ENCODE peak calls at places on chromosomes 6 and 20, in five cellular contexts. One of them, this sample, is unnamed.

GRCh38 chr20:5268449-5268848 is 48.3 kb downstream of the PROKR2 start:
- DNase-seq in AG04450: no peak
- DNase-seq in adrenal gland: no peak
- DNase-seq in fibroblast of villous mesenchyme: no peak
- DNase-seq in spleen: no peak
- DNase-seq in this sample: no peak

GRCh38 chr6:32843979-32844838 is at the start of gene PSMB8:
- DNase-seq in AG04450: peak
- DNase-seq in adrenal gland: peak
- DNase-seq in fibroblast of villous mesenchyme: peak
- DNase-seq in spleen: peak
- DNase-seq in this sample: peak

GRCh38 chr6:166553563-166554271 is 32.8 kb downstream of the RAMACL start:
- DNase-seq in AG04450: peak
- DNase-seq in adrenal gland: no peak
- DNase-seq in fibroblast of villous mesenchyme: peak
- DNase-seq in spleen: no peak
- DNase-seq in this sample: peak

GRCh38 chr6:131167773-131168172 is 32.5 kb downstream of the AKAP7 start:
- DNase-seq in AG04450: no peak
- DNase-seq in adrenal gland: no peak
- DNase-seq in fibroblast of villous mesenchyme: no peak
- DNase-seq in spleen: no peak
- DNase-seq in this sample: peak

GRCh38 chr20:33693741-33694645 is 7.8 kb upstream of the E2F1 start:
- DNase-seq in AG04450: no peak
- DNase-seq in adrenal gland: no peak
- DNase-seq in fibroblast of villous mesenchyme: no peak
- DNase-seq in spleen: no peak
- DNase-seq in this sample: no peak

GRCh38 chr6:168920289-168920688 is 333.4 kb downstream of the THBS2 start:
- DNase-seq in AG04450: no peak
- DNase-seq in adrenal gland: no peak
- DNase-seq in fibroblast of villous mesenchyme: no peak
- DNase-seq in spleen: no peak
- DNase-seq in this sample: no peak

GRCh38 chr6:4280721-4281120 is 145.3 kb upstream of the ECI2 start:
- DNase-seq in AG04450: peak
- DNase-seq in adrenal gland: peak
- DNase-seq in fibroblast of villous mesenchyme: peak
- DNase-seq in spleen: no peak
- DNase-seq in this sample: peak

GRCh38 chr6:16318538-16318937 is 80.2 kb downstream of the GMPR start:
- DNase-seq in AG04450: no peak
- DNase-seq in adrenal gland: no peak
- DNase-seq in fibroblast of villous mesenchyme: peak
- DNase-seq in spleen: no peak
- DNase-seq in this sample: peak

GRCh38 chr20:17358854-17359253 is 132.0 kb downstream of the PCSK2 start:
- DNase-seq in AG04450: no peak
- DNase-seq in adrenal gland: no peak
- DNase-seq in fibroblast of villous mesenchyme: no peak
- DNase-seq in spleen: no peak
- DNase-seq in this sample: no peak

GRCh38 chr6:66623050-66623449 is 916.0 kb upstream of the EYS start:
- DNase-seq in AG04450: no peak
- DNase-seq in adrenal gland: no peak
- DNase-seq in fibroblast of villous mesenchyme: no peak
- DNase-seq in spleen: no peak
- DNase-seq in this sample: no peak

GRCh38 chr6:168415149-168415992 is 25.6 kb upstream of the SMOC2 start:
- DNase-seq in AG04450: no peak
- DNase-seq in adrenal gland: no peak
- DNase-seq in fibroblast of villous mesenchyme: no peak
- DNase-seq in spleen: no peak
- DNase-seq in this sample: no peak

GRCh38 chr6:110523461-110524021 is 47.1 kb upstream of the SLC22A16 start:
- DNase-seq in AG04450: no peak
- DNase-seq in adrenal gland: no peak
- DNase-seq in fibroblast of villous mesenchyme: no peak
- DNase-seq in spleen: no peak
- DNase-seq in this sample: no peak

GRCh38 chr6:36184311-36184710 is 12.2 kb upstream of the BRPF3 start:
- DNase-seq in AG04450: no peak
- DNase-seq in adrenal gland: no peak
- DNase-seq in fibroblast of villous mesenchyme: no peak
- DNase-seq in spleen: no peak
- DNase-seq in this sample: no peak

GRCh38 chr6:14165091-14165490 is 47.5 kb downstream of the CD83 start:
- DNase-seq in AG04450: peak
- DNase-seq in adrenal gland: no peak
- DNase-seq in fibroblast of villous mesenchyme: peak
- DNase-seq in spleen: no peak
- DNase-seq in this sample: peak

GRCh38 chr6:12060780-12061619 is 48.9 kb downstream of the HIVEP1 start:
- DNase-seq in AG04450: no peak
- DNase-seq in adrenal gland: peak
- DNase-seq in fibroblast of villous mesenchyme: peak
- DNase-seq in spleen: peak
- DNase-seq in this sample: peak

GRCh38 chr20:21804779-21805178 is 99.3 kb downstream of the PAX1 start:
- DNase-seq in AG04450: no peak
- DNase-seq in adrenal gland: no peak
- DNase-seq in fibroblast of villous mesenchyme: no peak
- DNase-seq in spleen: no peak
- DNase-seq in this sample: no peak

GRCh38 chr20:21798384-21798783 is 92.9 kb downstream of the PAX1 start:
- DNase-seq in AG04450: no peak
- DNase-seq in adrenal gland: no peak
- DNase-seq in fibroblast of villous mesenchyme: no peak
- DNase-seq in spleen: no peak
- DNase-seq in this sample: no peak

GRCh38 chr20:21796059-21796458 is 90.6 kb downstream of the PAX1 start:
- DNase-seq in AG04450: no peak
- DNase-seq in adrenal gland: no peak
- DNase-seq in fibroblast of villous mesenchyme: no peak
- DNase-seq in spleen: no peak
- DNase-seq in this sample: no peak

GRCh38 chr20:21801193-21801592 is 95.7 kb downstream of the PAX1 start:
- DNase-seq in AG04450: no peak
- DNase-seq in adrenal gland: no peak
- DNase-seq in fibroblast of villous mesenchyme: no peak
- DNase-seq in spleen: no peak
- DNase-seq in this sample: no peak
- H3K4me3 ChIP-seq in AG04450: no peak
- H3K4me3 ChIP-seq in adrenal gland: no peak
- H3K4me3 ChIP-seq in fibroblast of villous mesenchyme: no peak
- H3K4me3 ChIP-seq in spleen: no peak
- H3K4me3 ChIP-seq in this sample: no peak

GRCh38 chr6:77620290-77620882 is 32.5 kb upstream of the MEI4 start:
- DNase-seq in AG04450: no peak
- DNase-seq in adrenal gland: no peak
- DNase-seq in fibroblast of villous mesenchyme: peak
- DNase-seq in spleen: no peak
- DNase-seq in this sample: peak
- TF ChIP-seq CTCF in AG04450: no peak
- TF ChIP-seq CTCF in adrenal gland: peak
- TF ChIP-seq CTCF in fibroblast of villous mesenchyme: peak
- TF ChIP-seq CTCF in spleen: peak
- TF ChIP-seq CTCF in this sample: peak

GRCh38 chr20:50513169-50514034 is 3.2 kb downstream of the PTPN1 start:
- DNase-seq in AG04450: no peak
- DNase-seq in adrenal gland: no peak
- DNase-seq in fibroblast of villous mesenchyme: peak
- DNase-seq in spleen: no peak
- DNase-seq in this sample: peak
- H3K4me3 ChIP-seq in AG04450: peak
- H3K4me3 ChIP-seq in adrenal gland: peak
- H3K4me3 ChIP-seq in fibroblast of villous mesenchyme: peak
- H3K4me3 ChIP-seq in spleen: no peak
- H3K4me3 ChIP-seq in this sample: peak

GRCh38 chr20:48827880-48828733 is at the start of gene PREX1:
- DNase-seq in AG04450: no peak
- DNase-seq in adrenal gland: peak
- DNase-seq in fibroblast of villous mesenchyme: peak
- DNase-seq in spleen: peak
- DNase-seq in this sample: peak
- TF ChIP-seq CTCF in AG04450: no peak
- TF ChIP-seq CTCF in adrenal gland: peak
- TF ChIP-seq CTCF in fibroblast of villous mesenchyme: no peak
- TF ChIP-seq CTCF in spleen: peak
- TF ChIP-seq CTCF in this sample: no peak

GRCh38 chr6:97280766-97281165 is 2.2 kb downstream of the MMS22L start:
- DNase-seq in AG04450: no peak
- DNase-seq in adrenal gland: no peak
- DNase-seq in fibroblast of villous mesenchyme: no peak
- DNase-seq in spleen: no peak
- DNase-seq in this sample: no peak
- H3K4me3 ChIP-seq in AG04450: no peak
- H3K4me3 ChIP-seq in adrenal gland: no peak
- H3K4me3 ChIP-seq in fibroblast of villous mesenchyme: no peak
- H3K4me3 ChIP-seq in spleen: no peak
- H3K4me3 ChIP-seq in this sample: no peak

GRCh38 chr6:164882236-164882635 is 427.2 kb downstream of the C6orf118 start:
- DNase-seq in AG04450: no peak
- DNase-seq in adrenal gland: no peak
- DNase-seq in fibroblast of villous mesenchyme: no peak
- DNase-seq in spleen: no peak
- DNase-seq in this sample: no peak
- TF ChIP-seq CTCF in AG04450: no peak
- TF ChIP-seq CTCF in adrenal gland: no peak
- TF ChIP-seq CTCF in fibroblast of villous mesenchyme: no peak
- TF ChIP-seq CTCF in spleen: no peak
- TF ChIP-seq CTCF in this sample: no peak

DNA sequence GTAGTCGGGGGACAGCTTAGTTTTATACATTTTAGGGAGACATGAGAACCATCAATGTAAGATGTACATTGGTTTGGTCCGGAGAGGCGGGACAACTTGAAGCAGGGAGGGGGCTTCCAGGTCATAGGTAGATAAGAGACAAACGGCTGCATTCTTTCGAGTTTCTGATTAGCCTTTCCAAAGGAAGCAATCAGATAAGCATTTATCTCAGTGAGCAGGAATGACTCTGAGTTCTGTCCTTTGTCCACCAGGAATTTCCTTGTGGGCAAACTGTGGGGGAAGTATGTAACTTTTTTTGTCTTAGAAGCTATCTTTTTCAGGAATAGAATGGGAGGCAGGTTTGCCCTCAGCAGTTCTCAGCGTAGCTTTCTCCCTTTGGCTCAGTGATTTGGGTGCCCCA is 1.4 kb downstream of the YTHDF1 start:
- DNase-seq in AG04450: no peak
- DNase-seq in adrenal gland: no peak
- DNase-seq in fibroblast of villous mesenchyme: no peak
- DNase-seq in spleen: no peak
- DNase-seq in this sample: no peak
- H3K4me3 ChIP-seq in AG04450: peak
- H3K4me3 ChIP-seq in adrenal gland: peak
- H3K4me3 ChIP-seq in fibroblast of villous mesenchyme: peak
- H3K4me3 ChIP-seq in spleen: no peak
- H3K4me3 ChIP-seq in this sample: peak